ENCODE peak calls at places on chromosomes 11 and 22, in eight cellular contexts. C is B cell, S is AG09309, A is dorsolateral prefrontal cortex, B is heart right ventricle, K is coronary artery, M is prostate gland, J is fibroblast of pulmonary artery. E is an unnamed sample.

GRCh38 chr11:74932797-74933196 is 16.1 kb downstream of the XRRA1 start:
- DNase-seq in K (no peak), C (no peak), B (no peak), J (peak; percentile 55), M (no peak), A (no peak), S (no peak), E (no peak)

GRCh38 chr22:40637181-40638150 is 947 bp upstream of the MRTFA start:
- DNase-seq in K (no peak), M (no peak), B (no peak), A (no peak), S (no peak), C (peak; percentile 44), J (no peak), E (no peak)

GRCh38 chr11:64219755-64220154 is 6.2 kb downstream of the TRPT1 start:
- DNase-seq in C (no peak), K (no peak), A (no peak), B (no peak), M (no peak), J (no peak), S (no peak), E (no peak)

GRCh38 chr22:45310331-45311032 is 748 bp downstream of the FAM118A start:
- DNase-seq in M (no peak), A (no peak), J (no peak), C (no peak), K (no peak), S (no peak), B (no peak), E (no peak)

GRCh38 chr11:92417326-92417725 is 192.7 kb downstream of the FAT3 start:
- DNase-seq in J (no peak), C (no peak), B (no peak), M (no peak), K (no peak), A (no peak), S (no peak), E (no peak)

GRCh38 chr11:96155627-96156378 is 187.2 kb downstream of the MAML2 start:
- DNase-seq in S (peak; percentile 76), K (peak; percentile 87), J (peak; percentile 98), A (peak; percentile 42), C (no peak), B (peak; percentile 65), M (peak; percentile 42), E (peak; percentile 61)

GRCh38 chr22:29756341-29756740 is 10.5 kb downstream of the ZMAT5 start:
- DNase-seq in B (no peak), K (no peak), M (no peak), J (no peak), C (no peak), S (no peak), A (no peak), E (no peak)

GRCh38 chr11:12164061-12165014 is 53.9 kb downstream of the MICAL2 start:
- DNase-seq in S (peak; percentile 87), A (no peak), J (peak; percentile 80), C (no peak), B (no peak), K (peak; percentile 73), M (peak; percentile 83), E (no peak)

GRCh38 chr11:63763506-63764200 is 4.9 kb downstream of the ZFTA start:
- DNase-seq in M (no peak), A (no peak), J (no peak), C (no peak), S (no peak), B (peak; percentile 37), K (peak; percentile 75), E (no peak)

GRCh38 chr11:119727523-119728081 is 1.4 kb downstream of the NECTIN1 start:
- DNase-seq in B (peak; percentile 44), M (peak; percentile 37), K (no peak), C (no peak), S (no peak), J (no peak), A (no peak), E (peak; percentile 77)

GRCh38 chr11:64791781-64792291 is 11.2 kb downstream of the MAP4K2 start:
- DNase-seq in M (no peak), K (no peak), J (no peak), S (no peak), C (no peak), A (peak; percentile 18), B (no peak), E (peak; percentile 12)

GRCh38 chr11:11313426-11313825 is 39.6 kb downstream of the CSNK2A3 start:
- DNase-seq in S (peak; percentile 59), M (no peak), K (no peak), J (peak; percentile 45), A (no peak), B (no peak), C (no peak), E (no peak)

GRCh38 chr22:29621761-29622526 is 18.5 kb downstream of the NF2 start:
- DNase-seq in M (no peak), S (peak; percentile 87), K (no peak), B (no peak), A (no peak), C (no peak), J (peak; percentile 92), E (no peak)

GRCh38 chr11:12006552-12007229 is 1.7 kb downstream of the DKK3 start:
- DNase-seq in M (no peak), B (no peak), K (no peak), C (no peak), J (no peak), S (no peak), A (no peak), E (no peak)

GRCh38 chr11:132405728-132406127 is 1035.3 kb downstream of the NTM start:
- DNase-seq in A (no peak), C (no peak), J (no peak), M (no peak), B (no peak), K (no peak), S (no peak), E (no peak)

GRCh38 chr11:132396318-132396717 is 1025.9 kb downstream of the NTM start:
- DNase-seq in B (no peak), M (no peak), S (no peak), A (no peak), K (no peak), J (no peak), C (no peak), E (no peak)

GRCh38 chr11:132402056-132402684 is 1031.8 kb downstream of the NTM start:
- DNase-seq in K (no peak), B (peak; percentile 13), A (peak; percentile 67), S (peak; percentile 2), C (no peak), M (no peak), J (peak; percentile 40), E (peak; percentile 46)
- TF ChIP-seq CTCF in K (no peak), B (peak; percentile 58), A (peak; percentile 55), S (peak; percentile 77), C (no peak), M (no peak), J (peak; percentile 40), E (peak; percentile 13)

GRCh38 chr11:121581607-121582006 is 128.8 kb upstream of the SORL1-AS1 start:
- DNase-seq in J (no peak), A (no peak), B (no peak), M (no peak), K (no peak), S (no peak), C (no peak), E (no peak)
- TF ChIP-seq CTCF in J (no peak), A (no peak), B (no peak), M (no peak), K (no peak), S (no peak), C (no peak), E (no peak)

GRCh38 chr11:68947151-68947550 is 33.6 kb downstream of the MRGPRD start:
- DNase-seq in M (no peak), S (no peak), B (no peak), J (no peak), C (no peak), K (no peak), A (no peak), E (no peak)

GRCh38 chr11:68948948-68949347 is 31.8 kb downstream of the MRGPRD start:
- DNase-seq in S (no peak), K (no peak), M (no peak), J (no peak), B (no peak), A (no peak), C (no peak), E (no peak)

GRCh38 chr11:68948496-68948895 is 32.3 kb downstream of the MRGPRD start:
- DNase-seq in J (no peak), C (no peak), K (no peak), A (no peak), B (no peak), M (no peak), S (no peak), E (no peak)

GRCh38 chr11:68950776-68951175 is 30.0 kb downstream of the MRGPRD start:
- DNase-seq in B (no peak), C (no peak), K (no peak), S (no peak), J (no peak), A (no peak), M (no peak), E (no peak)

DNA sequence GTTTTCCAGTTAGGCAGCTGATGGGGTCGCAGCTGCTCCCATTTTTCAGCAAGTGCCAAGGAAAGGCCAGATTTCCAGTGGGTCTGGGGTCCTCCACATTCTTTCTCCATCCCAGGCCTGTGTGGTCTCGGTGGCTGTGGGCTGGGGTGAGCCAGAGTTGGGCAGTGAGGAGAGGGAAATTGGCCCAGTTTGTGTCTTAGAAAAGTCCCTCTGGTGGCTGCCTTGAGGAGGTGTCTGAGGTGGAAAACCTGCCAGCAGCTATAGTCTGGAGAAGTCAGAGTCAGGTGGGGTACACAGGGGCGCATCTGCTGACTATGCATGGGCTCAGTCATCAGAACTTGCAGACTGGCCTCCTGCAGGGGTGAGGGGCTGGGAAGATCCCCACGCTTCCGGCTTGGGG is 30.5 kb downstream of the MRGPRD start:
- DNase-seq in M (no peak), S (no peak), J (peak; percentile 25), B (no peak), A (no peak), C (no peak), K (no peak), E (peak; percentile 62)
- TF ChIP-seq CTCF in M (no peak), S (peak; percentile 41), J (peak; percentile 42), B (no peak), A (no peak), C (peak; percentile 18), K (no peak), E (no peak)

DNA sequence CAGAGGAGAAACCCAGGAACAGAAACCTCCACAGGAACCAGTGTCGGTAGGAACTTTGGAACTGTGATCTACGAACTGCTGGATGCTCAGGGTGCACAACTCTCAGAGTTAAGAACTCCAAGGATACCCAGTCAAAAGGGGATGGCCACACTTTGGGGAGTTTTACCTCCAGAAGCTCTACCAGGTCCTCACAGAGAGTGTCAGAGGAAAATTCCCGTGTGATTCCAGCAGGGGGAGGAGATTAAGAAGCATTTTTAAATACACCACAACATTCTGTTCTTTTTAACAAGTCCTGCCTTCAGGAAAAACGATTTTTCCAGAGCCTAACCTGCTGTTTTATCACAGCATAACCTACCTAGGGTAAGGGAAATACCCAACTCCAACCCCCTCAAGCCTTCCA is 104.0 kb downstream of the SOX6 start:
- DNase-seq in A (no peak), C (no peak), K (no peak), S (no peak), B (no peak), M (no peak), J (peak; percentile 13), E (no peak)
- TF ChIP-seq CTCF in A (no peak), C (no peak), K (no peak), S (no peak), B (peak; percentile 29), M (no peak), J (peak; percentile 20), E (no peak)

GRCh38 chr22:37571992-37572373 is 7.9 kb downstream of the LGALS2 start:
- DNase-seq in K (no peak), B (no peak), S (no peak), M (no peak), A (no peak), J (no peak), C (no peak), E (no peak)
- TF ChIP-seq CTCF in K (no peak), B (no peak), S (no peak), M (no peak), A (no peak), J (no peak), C (no peak), E (no peak)